ENCODE peak calls at places on chromosomes 13 and 19, in nine cellular contexts. O is HS-27A, N is erythroblast, L is amniotic stem cell, Z is astrocyte of the spinal cord, E is endodermal cell, U is fibroblast of mammary gland, A is brain pericyte, W is HTR-8/SVneo. K is an unnamed sample.

GRCh38 chr19:54804101-54804500 is 691 bp downstream of the KIR2DL4 start:
- DNase-seq in O (no peak), N (no peak), L (no peak), Z (no peak), E (no peak), U (no peak), A (no peak), W (no peak), K (no peak)

GRCh38 chr19:46818812-46819211 is 30.4 kb upstream of the SLC1A5 start:
- DNase-seq in O (no peak), N (peak; percentile 58), L (no peak), Z (peak; percentile 20), E (peak; percentile 72), U (peak; percentile 53), A (no peak), W (no peak), K (peak; percentile 54)

GRCh38 chr13:111661776-111662175 is 341.3 kb downstream of the TEX29 start:
- DNase-seq in O (no peak), N (no peak), L (no peak), Z (no peak), E (no peak), U (no peak), A (no peak), W (no peak), K (no peak)

GRCh38 chr13:22848539-22849052 is 332.2 kb upstream of the SGCG start:
- DNase-seq in O (no peak), N (no peak), L (no peak), Z (no peak), E (peak; percentile 81), U (no peak), A (no peak), W (no peak), K (no peak)

GRCh38 chr13:90233933-90234672 is 1113.4 kb upstream of the MIR17HG start:
- DNase-seq in O (no peak), N (no peak), L (no peak), Z (no peak), E (no peak), U (peak; percentile 16), A (no peak), W (no peak), K (no peak)

GRCh38 chr19:2170219-2170618 is 6.5 kb downstream of the DOT1L start:
- DNase-seq in O (no peak), N (no peak), L (no peak), Z (no peak), E (no peak), U (no peak), A (no peak), W (no peak), K (no peak)

GRCh38 chr19:15779756-15780476 is 7.5 kb upstream of the OR10H5 start:
- DNase-seq in O (no peak), N (no peak), L (no peak), Z (no peak), E (no peak), U (peak; percentile 10), A (no peak), W (no peak), K (peak; percentile 18)

GRCh38 chr13:48126944-48127814 is 32.3 kb upstream of the MED4 start:
- DNase-seq in O (peak; percentile 9), N (peak; percentile 79), L (no peak), Z (peak; percentile 76), E (peak; percentile 78), U (peak; percentile 80), A (no peak), W (peak; percentile 36), K (peak; percentile 58)

GRCh38 chr13:94414141-94414540 is 65.3 kb downstream of the DCT start:
- DNase-seq in O (no peak), N (no peak), L (no peak), Z (no peak), E (no peak), U (no peak), A (no peak), W (no peak), K (no peak)

GRCh38 chr13:24215007-24215633 is 54.6 kb downstream of the SPATA13 start:
- DNase-seq in O (no peak), N (no peak), L (no peak), Z (no peak), E (no peak), U (no peak), A (no peak), W (no peak), K (no peak)

GRCh38 chr13:107271226-107271625 is 703.3 kb upstream of the ARGLU1 start:
- DNase-seq in O (no peak), N (no peak), L (no peak), Z (peak; percentile 68), E (peak; percentile 72), U (peak; percentile 26), A (no peak), W (peak; percentile 1), K (peak; percentile 82)

GRCh38 chr19:5444431-5444830 is 10.8 kb upstream of the ZNRF4 start:
- DNase-seq in O (no peak), N (no peak), L (no peak), Z (no peak), E (no peak), U (no peak), A (no peak), W (no peak), K (no peak)

GRCh38 chr13:40920826-40921225 is 98.3 kb downstream of the ELF1 start:
- DNase-seq in O (no peak), N (no peak), L (no peak), Z (no peak), E (no peak), U (peak; percentile 58), A (no peak), W (no peak), K (peak; percentile 53)

GRCh38 chr19:31529121-31529520 is 179.9 kb upstream of the TSHZ3 start:
- DNase-seq in O (no peak), N (no peak), L (no peak), Z (no peak), E (no peak), U (no peak), A (no peak), W (no peak), K (no peak)

GRCh38 chr13:103539265-103539664 is 473.0 kb upstream of the SLC10A2 start:
- DNase-seq in O (no peak), N (no peak), L (no peak), Z (no peak), E (peak; percentile 81), U (no peak), A (no peak), W (no peak), K (no peak)

GRCh38 chr13:42071667-42072419 is 23.4 kb downstream of the DGKH start:
- DNase-seq in O (no peak), N (peak; percentile 10), L (no peak), Z (no peak), E (no peak), U (no peak), A (no peak), W (no peak), K (peak; percentile 87)

GRCh38 chr19:3836887-3837286 is 32.0 kb downstream of the ZFR2 start:
- DNase-seq in O (no peak), N (no peak), L (no peak), Z (no peak), E (no peak), U (no peak), A (no peak), W (no peak), K (no peak)

GRCh38 chr13:91097269-91097668 is 250.2 kb upstream of the MIR17HG start:
- DNase-seq in O (no peak), N (no peak), L (no peak), Z (no peak), E (no peak), U (no peak), A (no peak), W (no peak), K (no peak)

GRCh38 chr19:52689804-52690394 is 44.9 kb downstream of the ZNF611 start:
- DNase-seq in O (peak; percentile 12), N (peak; percentile 71), L (no peak), Z (no peak), E (peak; percentile 80), U (no peak), A (peak; percentile 26), W (no peak), K (peak; percentile 9)

GRCh38 chr13:48159436-48160225 is 64.7 kb upstream of the MED4 start:
- DNase-seq in O (no peak), N (no peak), L (no peak), Z (peak; percentile 43), E (peak; percentile 64), U (peak; percentile 37), A (no peak), W (no peak), K (no peak)

GRCh38 chr13:21742041-21742440 is 71.2 kb downstream of the FGF9 start:
- DNase-seq in O (no peak), N (no peak), L (no peak), Z (no peak), E (no peak), U (no peak), A (no peak), W (no peak), K (no peak)

GRCh38 chr19:36508325-36508724 is 19.0 kb upstream of the ZNF566 start:
- DNase-seq in O (no peak), N (no peak), L (no peak), Z (no peak), E (no peak), U (no peak), A (no peak), W (no peak), K (no peak)

GRCh38 chr13:49219647-49220034 is 497 bp upstream of the MLNR start:
- DNase-seq in O (no peak), N (no peak), L (no peak), Z (peak; percentile 17), E (no peak), U (no peak), A (no peak), W (no peak), K (no peak)

GRCh38 chr13:107512551-107512950 is 702.8 kb downstream of the LIG4 start:
- DNase-seq in O (no peak), N (no peak), L (no peak), Z (no peak), E (peak; percentile 50), U (no peak), A (no peak), W (no peak), K (no peak)

GRCh38 chr13:110109910-110110309 is 197.0 kb downstream of the COL4A1 start:
- DNase-seq in O (no peak), N (no peak), L (peak; percentile 78), Z (peak; percentile 91), E (peak; percentile 79), U (peak; percentile 96), A (no peak), W (no peak), K (peak; percentile 94)

GRCh38 chr13:94813920-94814500 is 101.7 kb upstream of the SOX21 start:
- DNase-seq in O (no peak), N (no peak), L (no peak), Z (no peak), E (no peak), U (no peak), A (no peak), W (no peak), K (no peak)

GRCh38 chr13:76709851-76710250 is 176.4 kb downstream of the KCTD12 start:
- DNase-seq in O (no peak), N (no peak), L (no peak), Z (no peak), E (no peak), U (peak; percentile 37), A (no peak), W (no peak), K (peak; percentile 43)

GRCh38 chr19:48962029-48962848 is 2.9 kb upstream of the FTL start:
- DNase-seq in O (no peak), N (peak; percentile 92), L (no peak), Z (no peak), E (peak; percentile 82), U (peak; percentile 31), A (no peak), W (peak; percentile 56), K (peak; percentile 56)

GRCh38 chr19:17721821-17722220 is 2.5 kb downstream of the MAP1S start:
- DNase-seq in O (no peak), N (no peak), L (no peak), Z (no peak), E (no peak), U (peak; percentile 65), A (no peak), W (no peak), K (peak; percentile 60)

GRCh38 chr13:49731766-49732165 is 40.5 kb upstream of the EBPL start:
- DNase-seq in O (no peak), N (no peak), L (no peak), Z (peak; percentile 76), E (no peak), U (peak; percentile 87), A (peak; percentile 16), W (no peak), K (peak; percentile 85)

GRCh38 chr13:61146571-61146970 is 269.1 kb downstream of the PCDH20 start:
- DNase-seq in O (no peak), N (no peak), L (no peak), Z (no peak), E (no peak), U (no peak), A (no peak), W (no peak), K (no peak)